ENCODE peak calls at places on chromosomes 13 and 19, in seven cellular contexts. One of them, this sample, is unnamed.

GRCh38 chr13:95352486-95352885 is 51.2 kb upstream of the ABCC4 start:
- DNase-seq in PC-9: peak
- DNase-seq in bronchial epithelial cell: peak
- DNase-seq in tibial artery: no peak
- DNase-seq in HCT116: no peak
- DNase-seq in mucosa of descending colon: no peak
- DNase-seq in AG04450: no peak
- DNase-seq in this sample: no peak

GRCh38 chr19:4510435-4511255 is 7.6 kb downstream of the PLIN4 start:
- DNase-seq in PC-9: no peak
- DNase-seq in bronchial epithelial cell: no peak
- DNase-seq in tibial artery: no peak
- DNase-seq in HCT116: no peak
- DNase-seq in mucosa of descending colon: no peak
- DNase-seq in AG04450: no peak
- DNase-seq in this sample: no peak

GRCh38 chr19:13032837-13033236 is 37.6 kb downstream of the NFIX start:
- DNase-seq in PC-9: no peak
- DNase-seq in bronchial epithelial cell: no peak
- DNase-seq in tibial artery: no peak
- DNase-seq in HCT116: no peak
- DNase-seq in mucosa of descending colon: no peak
- DNase-seq in AG04450: no peak
- DNase-seq in this sample: no peak

GRCh38 chr13:22801402-22802003 is 379.3 kb upstream of the SGCG start:
- DNase-seq in PC-9: no peak
- DNase-seq in bronchial epithelial cell: peak
- DNase-seq in tibial artery: no peak
- DNase-seq in HCT116: no peak
- DNase-seq in mucosa of descending colon: peak
- DNase-seq in AG04450: no peak
- DNase-seq in this sample: no peak

GRCh38 chr13:23087884-23088283 is 92.9 kb upstream of the SGCG start:
- DNase-seq in PC-9: no peak
- DNase-seq in bronchial epithelial cell: peak
- DNase-seq in tibial artery: no peak
- DNase-seq in HCT116: peak
- DNase-seq in mucosa of descending colon: peak
- DNase-seq in AG04450: no peak
- DNase-seq in this sample: no peak

GRCh38 chr13:37164635-37165034 is 59.2 kb upstream of the CSNK1A1L start:
- DNase-seq in PC-9: no peak
- DNase-seq in bronchial epithelial cell: no peak
- DNase-seq in tibial artery: no peak
- DNase-seq in HCT116: no peak
- DNase-seq in mucosa of descending colon: no peak
- DNase-seq in AG04450: no peak
- DNase-seq in this sample: no peak

GRCh38 chr13:21175656-21176194 is 627 bp downstream of the SKA3 start:
- DNase-seq in PC-9: no peak
- DNase-seq in bronchial epithelial cell: peak
- DNase-seq in tibial artery: no peak
- DNase-seq in HCT116: no peak
- DNase-seq in mucosa of descending colon: no peak
- DNase-seq in AG04450: no peak
- DNase-seq in this sample: no peak

GRCh38 chr13:112618501-112618900 is 30.5 kb upstream of the TUBGCP3 start:
- DNase-seq in PC-9: no peak
- DNase-seq in bronchial epithelial cell: no peak
- DNase-seq in tibial artery: no peak
- DNase-seq in HCT116: no peak
- DNase-seq in mucosa of descending colon: no peak
- DNase-seq in AG04450: no peak
- DNase-seq in this sample: no peak

GRCh38 chr19:491146-491741 is 5.0 kb upstream of the MADCAM1 start:
- DNase-seq in PC-9: no peak
- DNase-seq in bronchial epithelial cell: no peak
- DNase-seq in tibial artery: no peak
- DNase-seq in HCT116: no peak
- DNase-seq in mucosa of descending colon: no peak
- DNase-seq in AG04450: no peak
- DNase-seq in this sample: no peak

GRCh38 chr13:101140087-101140770 is 276.1 kb downstream of the NALCN start:
- DNase-seq in PC-9: no peak
- DNase-seq in bronchial epithelial cell: no peak
- DNase-seq in tibial artery: no peak
- DNase-seq in HCT116: no peak
- DNase-seq in mucosa of descending colon: no peak
- DNase-seq in AG04450: no peak
- DNase-seq in this sample: no peak

GRCh38 chr13:20669162-20669561 is 34.3 kb upstream of the IL17D start:
- DNase-seq in PC-9: no peak
- DNase-seq in bronchial epithelial cell: no peak
- DNase-seq in tibial artery: no peak
- DNase-seq in HCT116: no peak
- DNase-seq in mucosa of descending colon: no peak
- DNase-seq in AG04450: no peak
- DNase-seq in this sample: no peak

GRCh38 chr19:23698711-23699520 is 11.9 kb upstream of the ZNF675 start:
- DNase-seq in PC-9: no peak
- DNase-seq in bronchial epithelial cell: peak
- DNase-seq in tibial artery: no peak
- DNase-seq in HCT116: no peak
- DNase-seq in mucosa of descending colon: peak
- DNase-seq in AG04450: no peak
- DNase-seq in this sample: no peak

GRCh38 chr13:65830411-65831172 is 1399.5 kb downstream of the PCDH9 start:
- DNase-seq in PC-9: no peak
- DNase-seq in bronchial epithelial cell: no peak
- DNase-seq in tibial artery: no peak
- DNase-seq in HCT116: no peak
- DNase-seq in mucosa of descending colon: no peak
- DNase-seq in AG04450: no peak
- DNase-seq in this sample: no peak

GRCh38 chr19:33231511-33231910 is 5.9 kb upstream of the SLC7A10 start:
- DNase-seq in PC-9: no peak
- DNase-seq in bronchial epithelial cell: no peak
- DNase-seq in tibial artery: no peak
- DNase-seq in HCT116: no peak
- DNase-seq in mucosa of descending colon: no peak
- DNase-seq in AG04450: peak
- DNase-seq in this sample: no peak

GRCh38 chr13:74325106-74325505 is 190.9 kb upstream of the KLF12 start:
- DNase-seq in PC-9: no peak
- DNase-seq in bronchial epithelial cell: peak
- DNase-seq in tibial artery: no peak
- DNase-seq in HCT116: no peak
- DNase-seq in mucosa of descending colon: no peak
- DNase-seq in AG04450: peak
- DNase-seq in this sample: peak
- H3K4me3 ChIP-seq in PC-9: no peak
- H3K4me3 ChIP-seq in bronchial epithelial cell: no peak
- H3K4me3 ChIP-seq in tibial artery: no peak
- H3K4me3 ChIP-seq in HCT116: no peak
- H3K4me3 ChIP-seq in mucosa of descending colon: no peak
- H3K4me3 ChIP-seq in AG04450: peak
- H3K4me3 ChIP-seq in this sample: no peak

GRCh38 chr13:39417131-39417530 is 185.9 kb downstream of the LHFPL6 start:
- DNase-seq in PC-9: no peak
- DNase-seq in bronchial epithelial cell: no peak
- DNase-seq in tibial artery: no peak
- DNase-seq in HCT116: no peak
- DNase-seq in mucosa of descending colon: no peak
- DNase-seq in AG04450: no peak
- DNase-seq in this sample: no peak
- TF ChIP-seq CTCF in PC-9: no peak
- TF ChIP-seq CTCF in bronchial epithelial cell: no peak
- TF ChIP-seq CTCF in tibial artery: no peak
- TF ChIP-seq CTCF in HCT116: no peak
- TF ChIP-seq CTCF in mucosa of descending colon: no peak
- TF ChIP-seq CTCF in AG04450: peak
- TF ChIP-seq CTCF in this sample: no peak

DNA sequence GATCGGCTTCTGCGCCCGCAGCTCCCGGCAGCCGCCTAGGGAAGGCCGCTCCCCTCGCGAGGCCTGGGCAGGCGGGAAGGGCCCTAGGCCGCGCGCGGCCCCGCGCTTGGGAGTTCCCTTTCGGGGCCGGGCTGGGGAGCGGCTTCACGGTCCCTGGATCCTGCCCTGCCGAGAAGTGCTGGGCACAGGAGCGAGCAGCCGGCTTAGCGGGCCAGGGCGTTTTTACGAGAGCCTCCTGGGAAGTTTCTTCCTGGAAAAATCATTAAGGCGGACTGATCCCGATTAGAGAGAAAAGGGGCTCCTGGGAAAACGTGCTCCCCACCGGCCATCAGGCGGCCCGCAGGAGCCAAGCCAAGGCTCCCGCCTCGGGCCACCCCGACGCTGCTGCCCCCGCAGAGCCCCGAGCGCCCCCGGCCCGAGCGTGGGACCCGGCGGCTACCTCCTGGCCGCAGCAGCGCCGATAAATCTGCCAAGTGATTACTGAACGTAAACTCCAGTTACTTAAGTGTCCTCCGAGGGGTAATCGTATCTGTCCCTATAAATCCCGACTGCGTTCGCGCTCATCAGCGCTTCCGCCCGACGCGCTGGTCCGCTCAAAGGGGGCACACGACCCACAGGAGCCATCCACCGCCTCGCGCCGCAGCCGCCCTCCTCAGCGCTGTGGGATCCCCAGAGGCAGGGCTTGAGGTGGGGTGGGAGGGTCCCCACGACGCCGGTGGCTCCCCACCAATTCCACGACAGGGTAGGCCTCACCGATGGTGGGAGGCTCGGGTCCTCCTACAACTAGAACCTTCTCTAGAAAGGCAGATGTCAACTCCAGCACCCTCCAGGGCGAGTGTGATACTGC is 2.8 kb downstream of the ZIC5 start:
- DNase-seq in PC-9: peak
- DNase-seq in bronchial epithelial cell: no peak
- DNase-seq in tibial artery: no peak
- DNase-seq in HCT116: no peak
- DNase-seq in mucosa of descending colon: peak
- DNase-seq in AG04450: no peak
- DNase-seq in this sample: no peak
- H3K4me3 ChIP-seq in PC-9: peak
- H3K4me3 ChIP-seq in bronchial epithelial cell: no peak
- H3K4me3 ChIP-seq in tibial artery: peak
- H3K4me3 ChIP-seq in HCT116: peak
- H3K4me3 ChIP-seq in mucosa of descending colon: no peak
- H3K4me3 ChIP-seq in AG04450: no peak
- H3K4me3 ChIP-seq in this sample: peak

GRCh38 chr13:51453308-51453958 is 597 bp upstream of the INTS6 start:
- DNase-seq in PC-9: peak
- DNase-seq in bronchial epithelial cell: no peak
- DNase-seq in tibial artery: peak
- DNase-seq in HCT116: no peak
- DNase-seq in mucosa of descending colon: peak
- DNase-seq in AG04450: no peak
- DNase-seq in this sample: no peak
- TF ChIP-seq CTCF in PC-9: no peak
- TF ChIP-seq CTCF in bronchial epithelial cell: no peak
- TF ChIP-seq CTCF in tibial artery: no peak
- TF ChIP-seq CTCF in HCT116: no peak
- TF ChIP-seq CTCF in mucosa of descending colon: no peak
- TF ChIP-seq CTCF in AG04450: no peak
- TF ChIP-seq CTCF in this sample: no peak

GRCh38 chr13:35255241-35255640 is 221.2 kb downstream of the MAB21L1 start:
- DNase-seq in PC-9: no peak
- DNase-seq in bronchial epithelial cell: no peak
- DNase-seq in tibial artery: no peak
- DNase-seq in HCT116: no peak
- DNase-seq in mucosa of descending colon: no peak
- DNase-seq in AG04450: no peak
- DNase-seq in this sample: no peak
- H3K4me3 ChIP-seq in PC-9: no peak
- H3K4me3 ChIP-seq in bronchial epithelial cell: no peak
- H3K4me3 ChIP-seq in tibial artery: no peak
- H3K4me3 ChIP-seq in HCT116: no peak
- H3K4me3 ChIP-seq in mucosa of descending colon: no peak
- H3K4me3 ChIP-seq in AG04450: no peak
- H3K4me3 ChIP-seq in this sample: no peak

DNA sequence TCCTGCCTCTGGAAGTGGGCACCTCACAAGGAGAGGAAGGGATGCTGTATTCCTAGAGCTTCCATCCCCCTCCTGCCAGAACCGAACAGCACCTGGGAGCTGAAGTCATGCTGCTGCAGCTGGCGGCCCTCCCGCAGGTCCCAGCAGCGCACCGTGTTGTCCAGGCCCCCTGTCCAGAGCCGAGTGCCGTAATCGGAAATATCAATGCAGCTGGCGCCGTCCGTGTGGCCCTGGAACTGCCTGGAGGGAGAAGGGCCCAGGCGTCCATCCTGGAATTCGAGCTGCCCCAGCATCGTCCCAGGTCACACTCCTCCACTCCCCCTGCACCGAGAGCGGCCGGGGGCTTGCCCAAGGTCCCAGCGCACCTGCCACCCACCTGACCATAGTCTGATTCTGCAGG is 23.7 kb downstream of the TLE2 start:
- DNase-seq in PC-9: no peak
- DNase-seq in bronchial epithelial cell: no peak
- DNase-seq in tibial artery: no peak
- DNase-seq in HCT116: no peak
- DNase-seq in mucosa of descending colon: no peak
- DNase-seq in AG04450: no peak
- DNase-seq in this sample: no peak
- TF ChIP-seq CTCF in PC-9: no peak
- TF ChIP-seq CTCF in bronchial epithelial cell: no peak
- TF ChIP-seq CTCF in tibial artery: no peak
- TF ChIP-seq CTCF in HCT116: no peak
- TF ChIP-seq CTCF in mucosa of descending colon: no peak
- TF ChIP-seq CTCF in AG04450: no peak
- TF ChIP-seq CTCF in this sample: no peak

GRCh38 chr19:18416778-18417249 is 2.4 kb upstream of the SSBP4 start:
- DNase-seq in PC-9: peak
- DNase-seq in bronchial epithelial cell: no peak
- DNase-seq in tibial artery: peak
- DNase-seq in HCT116: no peak
- DNase-seq in mucosa of descending colon: peak
- DNase-seq in AG04450: no peak
- DNase-seq in this sample: peak
- H3K4me3 ChIP-seq in PC-9: peak
- H3K4me3 ChIP-seq in bronchial epithelial cell: peak
- H3K4me3 ChIP-seq in tibial artery: peak
- H3K4me3 ChIP-seq in HCT116: peak
- H3K4me3 ChIP-seq in mucosa of descending colon: no peak
- H3K4me3 ChIP-seq in AG04450: peak
- H3K4me3 ChIP-seq in this sample: peak

This sample was measured in HFF-Myc.